ENCODE peak calls at places on chromosomes 7 and 10, in nine cellular contexts. N is IMR-90, T is tibial artery, I is body of pancreas, B is lower lobe of right lung, V is brain microvascular endothelial cell, S is GM23338, F is left ventricle myocardium inferior, Z is Peyer's patch. P is an unnamed sample.

GRCh38 chr10:112307631-112308502 is 24.7 kb downstream of the TECTB start:
- DNase-seq in N (peak; percentile 43), T (no peak), I (peak; percentile 35), B (peak; percentile 50), V (peak; percentile 9), S (peak; percentile 89), F (no peak), Z (no peak), P (no peak)

GRCh38 chr10:27723436-27723835 is 22.2 kb downstream of the MKX start:
- DNase-seq in N (peak; percentile 67), T (no peak), I (no peak), B (no peak), V (no peak), S (peak; percentile 21), F (no peak), Z (no peak), P (no peak)

GRCh38 chr7:101527844-101528667 is 101.0 kb downstream of the MYL10 start:
- DNase-seq in N (peak; percentile 69), T (no peak), I (peak; percentile 34), B (peak; percentile 51), V (no peak), S (no peak), F (peak; percentile 33), Z (no peak), P (no peak)

GRCh38 chr10:120841522-120842189 is 9.5 kb upstream of the WDR11 start:
- DNase-seq in N (no peak), T (no peak), I (no peak), B (no peak), V (no peak), S (no peak), F (no peak), Z (no peak), P (no peak)

GRCh38 chr10:51879238-51879637 is 179.8 kb upstream of the CSTF2T start:
- DNase-seq in N (peak; percentile 100), T (peak; percentile 70), I (peak; percentile 42), B (no peak), V (peak; percentile 99), S (no peak), F (no peak), Z (no peak), P (peak; percentile 95)

GRCh38 chr7:19919156-19920085 is 146.0 kb upstream of the TMEM196 start:
- DNase-seq in N (no peak), T (no peak), I (no peak), B (no peak), V (peak; percentile 33), S (no peak), F (no peak), Z (no peak), P (no peak)

GRCh38 chr10:32205666-32206065 is 141.3 kb downstream of the EPC1 start:
- DNase-seq in N (peak; percentile 44), T (no peak), I (no peak), B (no peak), V (peak; percentile 25), S (no peak), F (no peak), Z (no peak), P (no peak)

GRCh38 chr10:49500420-49500819 is 38.5 kb downstream of the ERCC6 start:
- DNase-seq in N (no peak), T (no peak), I (peak; percentile 49), B (no peak), V (no peak), S (peak; percentile 11), F (no peak), Z (no peak), P (no peak)

GRCh38 chr7:29102554-29103151 is 43.7 kb downstream of the CPVL start:
- DNase-seq in N (peak; percentile 47), T (peak; percentile 72), I (peak; percentile 67), B (peak; percentile 71), V (peak; percentile 56), S (peak; percentile 89), F (peak; percentile 69), Z (peak; percentile 30), P (no peak)

GRCh38 chr10:67883710-67884312 is 645 bp upstream of the SIRT1 start:
- DNase-seq in N (no peak), T (no peak), I (peak; percentile 12), B (no peak), V (no peak), S (no peak), F (no peak), Z (no peak), P (no peak)

GRCh38 chr10:70518695-70519094 is 40.1 kb downstream of the PALD1 start:
- DNase-seq in N (peak; percentile 70), T (no peak), I (no peak), B (no peak), V (peak; percentile 72), S (no peak), F (no peak), Z (no peak), P (peak; percentile 34)

GRCh38 chr7:30887464-30887872 is 24.2 kb upstream of the AQP1 start:
- DNase-seq in N (no peak), T (no peak), I (peak; percentile 35), B (no peak), V (no peak), S (no peak), F (no peak), Z (no peak), P (no peak)

GRCh38 chr7:42495251-42495650 is 258.2 kb upstream of the GLI3 start:
- DNase-seq in N (no peak), T (no peak), I (no peak), B (no peak), V (no peak), S (no peak), F (no peak), Z (no peak), P (no peak)

GRCh38 chr10:125238682-125239081 is 78.3 kb upstream of the CTBP2 start:
- DNase-seq in N (no peak), T (no peak), I (no peak), B (no peak), V (no peak), S (peak; percentile 22), F (no peak), Z (no peak), P (no peak)

GRCh38 chr7:41742619-41743018 is 39.7 kb upstream of the INHBA start:
- DNase-seq in N (no peak), T (no peak), I (no peak), B (no peak), V (no peak), S (no peak), F (no peak), Z (no peak), P (no peak)

GRCh38 chr10:87585565-87586514 is 73.8 kb upstream of the PAPSS2 start:
- DNase-seq in N (peak; percentile 58), T (no peak), I (peak; percentile 58), B (no peak), V (peak; percentile 36), S (no peak), F (no peak), Z (no peak), P (peak; percentile 80)

GRCh38 chr10:110356628-110357245 is 52.0 kb upstream of the SMNDC1 start:
- DNase-seq in N (peak; percentile 94), T (no peak), I (no peak), B (no peak), V (peak; percentile 76), S (no peak), F (no peak), Z (peak; percentile 92), P (peak; percentile 98)

GRCh38 chr10:132360766-132361447 is 28.9 kb downstream of the LRRC27 start:
- DNase-seq in N (no peak), T (peak; percentile 62), I (no peak), B (no peak), V (no peak), S (peak; percentile 81), F (no peak), Z (no peak), P (no peak)

GRCh38 chr7:117324940-117325339 is 2.1 kb upstream of the WNT2 start:
- DNase-seq in N (no peak), T (no peak), I (no peak), B (no peak), V (no peak), S (peak; percentile 55), F (no peak), Z (no peak), P (no peak)
- H3K4me3 ChIP-seq in N (no peak overlapping the region), T (peak overlapping the region; percentile 59), I (no peak overlapping the region), B (peak overlapping the region; percentile 53), V (peak overlapping the region; percentile 61), S (peak overlapping the region; percentile 84), F (peak overlapping the region; percentile 61), Z (no peak overlapping the region), P (no peak overlapping the region)

GRCh38 chr10:100223879-100224278 is 5.5 kb downstream of the CHUK start:
- DNase-seq in N (no peak), T (no peak), I (no peak), B (no peak), V (no peak), S (no peak), F (no peak), Z (no peak), P (no peak)
- TF ChIP-seq CTCF in N (no peak), T (no peak), I (no peak), B (no peak), V (no peak), S (no peak), F (no peak), Z (no peak), P (no peak)

DNA sequence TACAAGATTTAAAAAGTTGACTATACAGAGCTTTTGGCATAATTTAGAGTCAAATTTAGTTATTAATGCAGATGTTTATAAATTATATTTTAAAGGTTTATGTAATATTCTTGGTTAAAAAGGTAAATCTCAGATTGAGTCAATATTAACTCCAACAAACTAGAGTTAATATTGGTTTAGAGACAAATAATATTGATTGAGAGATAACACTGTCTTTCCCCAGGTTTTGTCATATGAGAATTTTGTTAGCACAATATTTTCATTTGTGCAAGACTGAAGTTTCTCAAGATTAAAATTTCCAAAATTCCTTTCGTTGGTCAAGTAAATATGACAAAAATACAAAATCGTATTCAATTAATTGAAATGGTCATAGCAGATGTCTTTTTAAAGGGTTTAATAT is 12.9 kb upstream of the AKR1D1 start:
- DNase-seq in N (no peak), T (no peak), I (no peak), B (no peak), V (no peak), S (no peak), F (no peak), Z (no peak), P (no peak)
- H3K27me3 ChIP-seq in N (no peaks in the 10 kb centered on the region), T (no peaks in the 10 kb centered on the region), I (no peaks in the 10 kb centered on the region), B (no peaks in the 10 kb centered on the region), V (no peaks in the 10 kb centered on the region), S (no peaks in the 10 kb centered on the region), F (peaks cover 22% of the 10 kb centered on the region), Z (no peaks in the 10 kb centered on the region), P (no peaks in the 10 kb centered on the region)

GRCh38 chr7:100081535-100082102 is at the start of gene ZNF3:
- DNase-seq in N (peak; percentile 99), T (peak; percentile 99), I (peak; percentile 99), B (peak; percentile 98), V (peak; percentile 98), S (peak; percentile 100), F (peak; percentile 97), Z (peak; percentile 97), P (peak; percentile 90)

GRCh38 chr7:100079024-100079560 is 2.4 kb downstream of the ZNF3 start:
- DNase-seq in N (no peak), T (no peak), I (no peak), B (no peak), V (no peak), S (no peak), F (no peak), Z (no peak), P (no peak)

GRCh38 chr7:100080895-100081534 is 508 bp downstream of the ZNF3 start:
- DNase-seq in N (peak; percentile 56), T (no peak), I (no peak), B (no peak), V (no peak), S (peak; percentile 61), F (no peak), Z (no peak), P (no peak)

GRCh38 chr7:100085515-100085914 is 3.3 kb upstream of the COPS6 start:
- DNase-seq in N (no peak), T (no peak), I (no peak), B (no peak), V (no peak), S (no peak), F (no peak), Z (no peak), P (no peak)

GRCh38 chr7:100082978-100083377 is 1.5 kb upstream of the ZNF3 start:
- DNase-seq in N (no peak), T (no peak), I (no peak), B (no peak), V (no peak), S (no peak), F (no peak), Z (no peak), P (no peak)
- H3K4me3 ChIP-seq in N (no peak overlapping the region), T (no peak overlapping the region), I (no peak overlapping the region), B (no peak overlapping the region), V (no peak overlapping the region), S (peak overlapping the region; percentile 94), F (peak overlapping the region; percentile 77), Z (no peak overlapping the region), P (no peak overlapping the region)

P was measured in kidney epithelial cell.